ENCODE peak calls at places on chromosomes 3 and 15, in seven cellular contexts. M is AG04450; S is mammary epithelial cell; G is NCI-H460; O is activated T-helper 1 cell treated with anti-CD3 and anti-CD28 coated beads, Interleukin-2, amount 50 U/mL, for 16 hours; F is fibroblast of pulmonary artery; J is hepatocyte. U is an unnamed sample.

GRCh38 chr15:60751985-60752952 is 273.3 kb upstream of the ICE2 start:
- DNase-seq in S (no peak), F (peak; percentile 88), O (no peak), G (no peak), J (peak; percentile 63), M (peak; percentile 48), U (no peak)

GRCh38 chr3:95154775-95155174 is 1091.9 kb downstream of the NSUN3 start:
- DNase-seq in G (peak; percentile 1), S (peak; percentile 8), F (peak; percentile 10), M (no peak), J (no peak), O (no peak), U (no peak)

GRCh38 chr3:45137656-45138181 is 8.5 kb downstream of the CDCP1 start:
- DNase-seq in O (no peak), J (no peak), F (peak; percentile 37), M (no peak), G (no peak), S (no peak), U (no peak)

GRCh38 chr3:63303238-63303637 is 25.1 kb downstream of the SYNPR start:
- DNase-seq in M (no peak), S (peak; percentile 70), O (no peak), G (no peak), J (no peak), F (no peak), U (no peak)

GRCh38 chr3:48419597-48419996 is 10.3 kb downstream of the PLXNB1 start:
- DNase-seq in M (no peak), O (no peak), S (no peak), J (no peak), G (no peak), F (no peak), U (no peak)

GRCh38 chr15:101052681-101053121 is 133.5 kb downstream of the LRRK1 start:
- DNase-seq in M (no peak), J (peak; percentile 2), O (no peak), F (no peak), G (no peak), S (no peak), U (no peak)

GRCh38 chr3:105997800-105998526 is 129.2 kb upstream of the CBLB start:
- DNase-seq in G (peak; percentile 38), O (no peak), S (peak; percentile 100), J (peak; percentile 60), M (peak; percentile 75), F (peak; percentile 97), U (no peak)

GRCh38 chr15:64651573-64652260 is 123.7 kb downstream of the RBPMS2 start:
- DNase-seq in O (no peak), F (no peak), J (peak; percentile 73), S (peak; percentile 20), M (no peak), G (no peak), U (peak; percentile 15)

GRCh38 chr3:61796088-61796680 is 234.8 kb downstream of the PTPRG start:
- DNase-seq in F (no peak), S (no peak), J (peak; percentile 19), M (no peak), O (no peak), G (no peak), U (no peak)

GRCh38 chr15:61929452-61929851 is 130.8 kb downstream of the VPS13C start:
- DNase-seq in O (no peak), J (no peak), M (no peak), F (no peak), G (no peak), S (no peak), U (no peak)

GRCh38 chr15:98071786-98072185 is 111.3 kb downstream of the ARRDC4 start:
- DNase-seq in J (no peak), O (no peak), S (no peak), M (no peak), G (no peak), F (no peak), U (no peak)

GRCh38 chr3:172181936-172182708 is 142.7 kb downstream of the FNDC3B start:
- DNase-seq in O (no peak), G (no peak), F (peak; percentile 66), J (no peak), M (no peak), S (peak; percentile 67), U (no peak)

GRCh38 chr3:51985971-51986947 is 2.9 kb downstream of the ACY1 start:
- DNase-seq in G (no peak), J (peak; percentile 58), M (no peak), O (no peak), S (no peak), F (no peak), U (no peak)

GRCh38 chr15:96262497-96263268 is 67.8 kb upstream of the NR2F2 start:
- DNase-seq in G (no peak), S (no peak), O (no peak), F (no peak), J (no peak), M (no peak), U (no peak)

GRCh38 chr3:38649500-38650247 is at the start of gene SCN5A:
- DNase-seq in J (peak; percentile 78), G (peak; percentile 14), S (no peak), M (no peak), F (peak; percentile 12), O (no peak), U (peak; percentile 35)

GRCh38 chr3:46503194-46503924 is 5.6 kb downstream of the RTP3 start:
- DNase-seq in J (no peak), G (no peak), S (no peak), M (no peak), F (no peak), O (no peak), U (no peak)

U was measured in activated T-cell treated with anti-CD3 and anti-CD28 coated beads for 1 hour.